ENCODE peak calls at places on chromosomes 12 and 14, in eight cellular contexts. One of them, this sample, is unnamed.

GRCh38 chr14:97458302-97459137 is 661.3 kb downstream of the VRK1 start:
- DNase-seq in astrocyte of the spinal cord: no peak
- DNase-seq in colonic mucosa: peak
- DNase-seq in lower lobe of right lung: peak
- DNase-seq in mucosa of descending colon: peak
- DNase-seq in neural progenitor cell: peak
- DNase-seq in adrenal gland: peak
- DNase-seq in uterus: peak
- DNase-seq in this sample: no peak

GRCh38 chr12:67086116-67086515 is 183.0 kb upstream of the CAND1 start:
- DNase-seq in uterus: no peak
- DNase-seq in colonic mucosa: no peak
- DNase-seq in adrenal gland: no peak
- DNase-seq in lower lobe of right lung: no peak
- DNase-seq in neural progenitor cell: no peak
- DNase-seq in astrocyte of the spinal cord: no peak
- DNase-seq in mucosa of descending colon: no peak
- DNase-seq in this sample: no peak

GRCh38 chr14:50453869-50454268 is 57.2 kb upstream of the CDKL1 start:
- DNase-seq in lower lobe of right lung: no peak
- DNase-seq in mucosa of descending colon: no peak
- DNase-seq in uterus: no peak
- DNase-seq in colonic mucosa: no peak
- DNase-seq in adrenal gland: no peak
- DNase-seq in neural progenitor cell: no peak
- DNase-seq in astrocyte of the spinal cord: no peak
- DNase-seq in this sample: no peak

GRCh38 chr14:66045572-66046021 is 440.6 kb upstream of the CCDC196 start:
- DNase-seq in uterus: no peak
- DNase-seq in colonic mucosa: no peak
- DNase-seq in astrocyte of the spinal cord: no peak
- DNase-seq in lower lobe of right lung: no peak
- DNase-seq in adrenal gland: no peak
- DNase-seq in mucosa of descending colon: no peak
- DNase-seq in neural progenitor cell: peak
- DNase-seq in this sample: peak

GRCh38 chr12:14836336-14837210 is 6.8 kb downstream of the ART4 start:
- DNase-seq in uterus: no peak
- DNase-seq in adrenal gland: peak
- DNase-seq in mucosa of descending colon: no peak
- DNase-seq in colonic mucosa: no peak
- DNase-seq in neural progenitor cell: no peak
- DNase-seq in astrocyte of the spinal cord: peak
- DNase-seq in lower lobe of right lung: no peak
- DNase-seq in this sample: peak

GRCh38 chr14:93970589-93970966 is 5.8 kb downstream of the ASB2 start:
- DNase-seq in neural progenitor cell: peak
- DNase-seq in adrenal gland: peak
- DNase-seq in mucosa of descending colon: peak
- DNase-seq in uterus: no peak
- DNase-seq in colonic mucosa: no peak
- DNase-seq in lower lobe of right lung: no peak
- DNase-seq in astrocyte of the spinal cord: no peak
- DNase-seq in this sample: no peak

GRCh38 chr12:69239922-69240624 is 704 bp downstream of the CPSF6 start:
- DNase-seq in colonic mucosa: peak
- DNase-seq in lower lobe of right lung: peak
- DNase-seq in uterus: peak
- DNase-seq in adrenal gland: peak
- DNase-seq in astrocyte of the spinal cord: peak
- DNase-seq in neural progenitor cell: peak
- DNase-seq in mucosa of descending colon: peak
- DNase-seq in this sample: peak

GRCh38 chr12:2924019-2924418 is 33.3 kb downstream of the TULP3 start:
- DNase-seq in adrenal gland: no peak
- DNase-seq in mucosa of descending colon: no peak
- DNase-seq in lower lobe of right lung: no peak
- DNase-seq in uterus: no peak
- DNase-seq in colonic mucosa: no peak
- DNase-seq in neural progenitor cell: no peak
- DNase-seq in astrocyte of the spinal cord: peak
- DNase-seq in this sample: peak

GRCh38 chr12:27112891-27113290 is 30.5 kb upstream of the C12orf71 start:
- DNase-seq in neural progenitor cell: no peak
- DNase-seq in mucosa of descending colon: no peak
- DNase-seq in lower lobe of right lung: no peak
- DNase-seq in adrenal gland: no peak
- DNase-seq in uterus: no peak
- DNase-seq in astrocyte of the spinal cord: no peak
- DNase-seq in colonic mucosa: no peak
- DNase-seq in this sample: peak

GRCh38 chr12:19846561-19846960 is 407.3 kb downstream of the AEBP2 start:
- DNase-seq in astrocyte of the spinal cord: peak
- DNase-seq in neural progenitor cell: no peak
- DNase-seq in lower lobe of right lung: no peak
- DNase-seq in adrenal gland: no peak
- DNase-seq in uterus: no peak
- DNase-seq in colonic mucosa: no peak
- DNase-seq in mucosa of descending colon: no peak
- DNase-seq in this sample: peak

DNA sequence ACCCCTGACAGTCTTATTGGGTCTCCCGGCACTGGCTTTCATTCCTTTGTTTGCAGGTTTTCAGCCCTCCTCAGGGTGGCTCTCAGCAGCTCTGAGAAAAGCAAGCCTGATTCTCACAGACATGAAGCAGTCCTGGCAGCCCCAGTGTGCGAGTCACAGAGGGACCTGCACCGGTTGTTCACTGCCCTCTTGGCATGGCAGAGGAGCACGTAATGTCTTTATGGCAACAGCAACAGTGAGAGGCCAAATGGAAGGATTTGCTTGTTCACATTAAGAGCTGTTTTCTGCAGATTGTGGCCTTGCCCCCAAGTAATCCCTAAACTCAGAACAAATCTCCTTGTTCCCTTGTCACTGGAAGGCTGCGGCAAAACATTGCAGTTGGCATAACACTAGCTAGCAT is 3.4 kb downstream of the KCNA5 start:
- DNase-seq in lower lobe of right lung: no peak
- DNase-seq in neural progenitor cell: peak
- DNase-seq in mucosa of descending colon: no peak
- DNase-seq in adrenal gland: no peak
- DNase-seq in colonic mucosa: no peak
- DNase-seq in astrocyte of the spinal cord: no peak
- DNase-seq in uterus: no peak
- DNase-seq in this sample: no peak
- H3K4me3 ChIP-seq in lower lobe of right lung: no peak
- H3K4me3 ChIP-seq in neural progenitor cell: peak
- H3K4me3 ChIP-seq in mucosa of descending colon: no peak
- H3K4me3 ChIP-seq in adrenal gland: no peak
- H3K4me3 ChIP-seq in colonic mucosa: no peak
- H3K4me3 ChIP-seq in astrocyte of the spinal cord: no peak
- H3K4me3 ChIP-seq in uterus: no peak
- H3K4me3 ChIP-seq in this sample: no peak

DNA sequence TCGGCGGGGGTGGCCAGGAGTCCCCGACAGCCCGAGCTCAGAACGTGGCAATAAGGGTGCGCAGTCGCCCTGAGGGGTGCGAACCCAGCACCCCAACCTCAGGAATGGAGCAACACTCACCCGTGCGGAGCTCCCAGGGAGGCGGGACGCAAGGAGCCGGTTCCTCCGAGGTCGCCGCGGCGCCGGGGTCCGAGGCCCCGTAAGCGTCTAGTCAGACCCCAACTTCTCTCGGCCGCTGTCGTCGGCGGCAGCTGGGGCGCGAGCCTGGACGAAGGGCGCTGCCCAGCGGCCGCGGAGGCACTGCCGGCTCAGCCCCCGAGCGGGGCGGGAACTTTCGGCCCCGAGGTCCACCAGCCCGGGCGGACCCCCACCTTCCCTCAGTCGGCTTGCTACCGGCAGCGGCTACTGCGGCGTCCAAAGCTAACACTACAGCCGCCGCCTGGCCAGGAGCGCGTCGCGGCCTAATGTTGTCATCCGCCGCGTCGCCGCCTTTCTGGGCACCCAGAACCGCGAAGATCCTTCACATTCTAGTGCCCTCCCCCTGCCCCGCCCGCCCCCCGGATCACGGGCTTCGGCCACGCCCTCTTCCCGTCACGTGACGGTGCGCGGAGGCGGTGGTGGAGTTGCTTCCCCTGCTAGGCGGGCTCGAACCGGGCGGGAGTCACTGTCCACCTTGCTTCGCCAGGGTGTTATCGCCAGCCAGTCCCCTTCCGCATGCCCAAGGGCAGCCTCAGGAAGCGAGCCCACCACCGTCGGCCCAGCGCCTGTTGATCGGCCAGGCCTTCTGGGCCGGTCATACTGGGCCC is at the start of gene OSBPL8:
- DNase-seq in mucosa of descending colon: peak
- DNase-seq in uterus: peak
- DNase-seq in astrocyte of the spinal cord: peak
- DNase-seq in adrenal gland: peak
- DNase-seq in colonic mucosa: peak
- DNase-seq in neural progenitor cell: peak
- DNase-seq in lower lobe of right lung: peak
- DNase-seq in this sample: peak
- TF ChIP-seq CTCF in mucosa of descending colon: no peak
- TF ChIP-seq CTCF in uterus: peak
- TF ChIP-seq CTCF in astrocyte of the spinal cord: peak
- TF ChIP-seq CTCF in adrenal gland: peak
- TF ChIP-seq CTCF in colonic mucosa: no peak
- TF ChIP-seq CTCF in neural progenitor cell: peak
- TF ChIP-seq CTCF in lower lobe of right lung: peak
- TF ChIP-seq CTCF in this sample: peak

DNA sequence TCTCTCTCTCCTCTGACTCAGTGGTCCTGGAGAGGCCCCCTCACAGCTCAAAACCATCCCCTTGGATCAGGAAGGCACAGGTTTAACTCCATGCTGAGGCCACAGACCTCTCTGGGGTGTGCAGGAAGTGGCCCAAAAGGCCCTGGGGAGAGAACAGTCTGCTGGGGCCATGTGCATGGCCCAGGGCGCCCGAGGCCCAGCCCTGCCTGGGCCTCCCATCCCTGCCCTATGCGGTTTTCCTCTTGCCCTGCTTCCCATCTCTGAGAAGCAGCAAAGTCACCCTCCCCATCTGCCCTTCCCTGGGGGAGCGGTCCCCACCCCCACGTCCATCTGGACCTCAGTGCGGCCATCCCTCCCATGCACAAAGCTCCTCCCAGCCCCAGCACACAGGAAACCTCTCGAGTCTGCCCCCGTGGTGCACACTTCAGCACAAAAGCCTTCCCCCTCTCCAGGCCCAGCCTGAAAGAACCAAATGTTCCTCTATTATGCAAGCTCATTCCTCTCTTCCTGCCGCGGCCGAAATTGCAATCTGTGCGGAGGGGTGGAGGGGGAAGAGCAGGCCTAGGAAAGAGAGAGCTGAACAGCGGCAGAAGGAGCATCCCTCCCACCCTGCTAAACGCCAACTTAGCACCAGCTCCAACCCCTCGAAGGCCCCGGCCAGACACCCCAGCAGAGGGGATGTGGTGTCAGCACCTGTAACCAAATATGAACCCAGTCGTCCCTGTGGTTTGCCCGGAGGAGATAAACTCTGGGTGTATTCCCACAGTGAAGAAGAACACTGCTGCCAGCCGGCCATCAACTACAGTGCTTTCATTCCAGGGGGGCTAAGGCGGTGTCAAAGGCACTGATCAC is 108.5 kb downstream of the SCARB1 start:
- DNase-seq in mucosa of descending colon: peak
- DNase-seq in uterus: peak
- DNase-seq in neural progenitor cell: peak
- DNase-seq in astrocyte of the spinal cord: peak
- DNase-seq in adrenal gland: peak
- DNase-seq in colonic mucosa: peak
- DNase-seq in lower lobe of right lung: peak
- DNase-seq in this sample: peak
- H3K4me3 ChIP-seq in mucosa of descending colon: no peak
- H3K4me3 ChIP-seq in uterus: no peak
- H3K4me3 ChIP-seq in neural progenitor cell: no peak
- H3K4me3 ChIP-seq in astrocyte of the spinal cord: no peak
- H3K4me3 ChIP-seq in adrenal gland: no peak
- H3K4me3 ChIP-seq in colonic mucosa: no peak
- H3K4me3 ChIP-seq in lower lobe of right lung: no peak
- H3K4me3 ChIP-seq in this sample: no peak

GRCh38 chr12:70365398-70365647 is 767 bp upstream of the KCNMB4 start:
- DNase-seq in uterus: peak
- DNase-seq in lower lobe of right lung: no peak
- DNase-seq in astrocyte of the spinal cord: no peak
- DNase-seq in adrenal gland: no peak
- DNase-seq in colonic mucosa: no peak
- DNase-seq in mucosa of descending colon: no peak
- DNase-seq in neural progenitor cell: no peak
- DNase-seq in this sample: peak

GRCh38 chr12:70365648-70366518 is at the start of gene KCNMB4:
- DNase-seq in colonic mucosa: peak
- DNase-seq in neural progenitor cell: peak
- DNase-seq in astrocyte of the spinal cord: peak
- DNase-seq in mucosa of descending colon: peak
- DNase-seq in adrenal gland: peak
- DNase-seq in uterus: peak
- DNase-seq in lower lobe of right lung: peak
- DNase-seq in this sample: peak

GRCh38 chr12:70367268-70368141 is 1.4 kb downstream of the KCNMB4 start:
- DNase-seq in adrenal gland: no peak
- DNase-seq in uterus: no peak
- DNase-seq in neural progenitor cell: peak
- DNase-seq in astrocyte of the spinal cord: peak
- DNase-seq in mucosa of descending colon: no peak
- DNase-seq in lower lobe of right lung: no peak
- DNase-seq in colonic mucosa: peak
- DNase-seq in this sample: peak

GRCh38 chr12:70364695-70365397 is 1.2 kb upstream of the KCNMB4 start:
- DNase-seq in lower lobe of right lung: no peak
- DNase-seq in colonic mucosa: peak
- DNase-seq in astrocyte of the spinal cord: no peak
- DNase-seq in mucosa of descending colon: no peak
- DNase-seq in neural progenitor cell: peak
- DNase-seq in uterus: no peak
- DNase-seq in adrenal gland: no peak
- DNase-seq in this sample: no peak

DNA sequence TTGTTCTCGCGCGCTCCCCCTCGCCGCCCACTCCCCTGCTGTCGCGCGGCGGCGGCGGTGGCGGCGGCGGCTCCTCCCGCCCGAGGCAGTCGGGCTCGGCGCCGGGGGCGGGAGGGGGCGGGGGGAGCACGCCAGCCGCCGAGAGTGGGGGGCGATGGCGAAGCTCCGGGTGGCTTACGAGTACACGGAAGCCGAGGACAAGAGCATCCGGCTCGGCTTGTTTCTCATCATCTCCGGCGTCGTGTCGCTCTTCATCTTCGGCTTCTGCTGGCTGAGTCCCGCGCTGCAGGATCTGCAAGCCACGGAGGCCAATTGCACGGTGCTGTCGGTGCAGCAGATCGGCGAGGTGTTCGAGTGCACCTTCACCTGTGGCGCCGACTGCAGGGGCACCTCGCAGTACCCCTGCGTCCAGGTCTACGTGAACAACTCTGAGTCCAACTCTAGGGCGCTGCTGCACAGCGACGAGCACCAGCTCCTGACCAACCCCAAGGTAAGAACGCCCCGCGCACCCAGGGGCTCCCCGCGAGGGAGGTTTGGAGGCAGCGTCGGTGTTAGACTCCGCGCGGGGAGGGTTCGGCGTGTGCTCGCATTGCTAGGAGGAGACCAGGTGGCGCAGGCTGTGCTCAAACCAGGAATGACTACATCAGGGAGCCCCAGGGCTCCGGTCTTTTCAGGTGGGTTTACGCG is 634 bp downstream of the KCNMB4 start:
- DNase-seq in mucosa of descending colon: peak
- DNase-seq in lower lobe of right lung: peak
- DNase-seq in astrocyte of the spinal cord: peak
- DNase-seq in colonic mucosa: peak
- DNase-seq in adrenal gland: peak
- DNase-seq in neural progenitor cell: peak
- DNase-seq in uterus: peak
- DNase-seq in this sample: peak
- TF ChIP-seq CTCF in mucosa of descending colon: no peak
- TF ChIP-seq CTCF in lower lobe of right lung: no peak
- TF ChIP-seq CTCF in astrocyte of the spinal cord: no peak
- TF ChIP-seq CTCF in colonic mucosa: no peak
- TF ChIP-seq CTCF in adrenal gland: no peak
- TF ChIP-seq CTCF in neural progenitor cell: no peak
- TF ChIP-seq CTCF in uterus: no peak
- TF ChIP-seq CTCF in this sample: no peak

This sample was measured in choroid plexus epithelial cell.